ENCODE peak calls at places on chromosomes 4 and X, in seven cellular contexts. P is psoas muscle, K is adrenal gland, W is GM12864, R is HCT116, E is BE2C, Q is type B pancreatic cell. A is an unnamed sample.
A peak's percentile ranks its signal among the peaks of the same experiment; 100 is the strongest.

GRCh38 chr4:104728380-104729122 is 233.9 kb upstream of the CXXC4 start:
- DNase-seq in K (peak; percentile 54), R (peak; percentile 83), P (no peak), W (no peak), E (no peak), Q (no peak), A (no peak)

GRCh38 chr4:184416913-184417734 is 57.2 kb downstream of the IRF2 start:
- DNase-seq in E (no peak), P (no peak), Q (no peak), K (no peak), R (no peak), W (no peak), A (peak; percentile 71)

GRCh38 chr4:38030023-38030422 is 69.8 kb downstream of the PTTG2 start:
- DNase-seq in W (no peak), P (no peak), Q (no peak), K (no peak), R (no peak), E (no peak), A (no peak)

GRCh38 chr4:184193556-184194525 is 23.8 kb downstream of the ENPP6 start:
- DNase-seq in W (no peak), E (no peak), P (no peak), K (no peak), R (no peak), Q (no peak), A (no peak)

GRCh38 chrX:154791467-154791866 is 13.8 kb downstream of the MPP1 start:
- DNase-seq in E (no peak), W (no peak), P (no peak), Q (no peak), R (no peak), K (no peak), A (no peak)

GRCh38 chr4:150886597-150886996 is 128.5 kb downstream of the LRBA start:
- DNase-seq in K (no peak), W (no peak), Q (no peak), P (no peak), R (no peak), E (no peak), A (no peak)

GRCh38 chr4:8240211-8241041 is 29.1 kb upstream of the HTRA3 start:
- DNase-seq in R (no peak), K (no peak), E (no peak), W (no peak), P (peak; percentile 55), Q (no peak), A (no peak)

GRCh38 chrX:104833401-104833800 is 267.4 kb downstream of the IL1RAPL2 start:
- DNase-seq in K (no peak), R (no peak), P (no peak), Q (no peak), E (no peak), W (no peak), A (no peak)

GRCh38 chr4:24917076-24917856 is 4.4 kb upstream of the CCDC149 start:
- DNase-seq in P (no peak), R (no peak), E (no peak), Q (no peak), W (no peak), K (no peak), A (no peak)

GRCh38 chr4:13988347-13989265 is 361.1 kb upstream of the BOD1L1 start:
- DNase-seq in P (peak; percentile 68), E (no peak), Q (no peak), K (peak; percentile 95), W (no peak), R (no peak), A (no peak)

GRCh38 chrX:107619836-107620235 is 8.5 kb upstream of the PRPS1 start:
- DNase-seq in Q (no peak), E (no peak), P (no peak), R (no peak), W (no peak), K (no peak), A (no peak)

GRCh38 chr4:156193116-156193515 is 239.4 kb upstream of the CTSO start:
- DNase-seq in Q (no peak), R (no peak), K (no peak), W (no peak), E (no peak), P (no peak), A (no peak)

GRCh38 chr4:76301068-76301774 is 5.3 kb upstream of the STBD1 start:
- DNase-seq in P (peak; percentile 51), E (no peak), W (peak; percentile 94), Q (no peak), K (peak; percentile 73), R (peak; percentile 83), A (peak; percentile 87)

GRCh38 chr4:10461091-10461849 is 4.0 kb upstream of the ZNF518B start:
- DNase-seq in P (peak; percentile 67), Q (peak; percentile 78), R (no peak), K (peak; percentile 56), E (peak; percentile 63), W (peak; percentile 22), A (peak; percentile 93)

GRCh38 chr4:122142687-122143086 is 9.4 kb upstream of the BLTP1 start:
- DNase-seq in W (no peak), P (no peak), Q (no peak), K (no peak), R (no peak), E (no peak), A (no peak)

GRCh38 chrX:29435396-29435795 is 780.0 kb upstream of the MAGEB2 start:
- DNase-seq in Q (no peak), P (no peak), W (no peak), R (no peak), K (no peak), E (no peak), A (no peak)

GRCh38 chr4:3469386-3470243 is 6.5 kb downstream of the DOK7 start:
- DNase-seq in K (no peak), P (peak; percentile 49), E (no peak), Q (no peak), W (no peak), R (no peak), A (no peak)

GRCh38 chrX:129875669-129876068 is 30.3 kb upstream of the UTP14A start:
- DNase-seq in R (no peak), P (no peak), K (no peak), W (no peak), Q (no peak), E (no peak), A (no peak)

GRCh38 chrX:112163916-112164315 is 81.3 kb upstream of the TRPC5 start:
- DNase-seq in W (no peak), K (no peak), Q (no peak), R (no peak), P (no peak), E (no peak), A (no peak)

GRCh38 chr4:81085979-81086378 is 55.5 kb downstream of the BMP3 start:
- DNase-seq in P (no peak), R (no peak), E (no peak), W (no peak), K (no peak), Q (no peak), A (no peak)

GRCh38 chrX:40267334-40268118 is 169.8 kb upstream of the BCOR start:
- DNase-seq in P (no peak), R (no peak), K (peak; percentile 60), E (no peak), W (no peak), Q (no peak), A (peak; percentile 29)

GRCh38 chr4:145956288-145956890 is 17.8 kb upstream of the ZNF827 start:
- DNase-seq in Q (no peak), P (no peak), R (no peak), W (no peak), E (peak; percentile 49), K (peak; percentile 53), A (peak; percentile 60)

GRCh38 chr4:126458993-126459392 is 1144.2 kb downstream of the FAT4 start:
- DNase-seq in W (no peak), P (no peak), E (no peak), Q (no peak), R (no peak), K (no peak), A (no peak)

GRCh38 chrX:56764153-56764974 is 35.3 kb downstream of the NBDY start:
- DNase-seq in P (peak; percentile 90), W (peak; percentile 76), E (peak; percentile 54), K (peak; percentile 80), R (peak; percentile 19), Q (peak; percentile 63), A (peak; percentile 67)

GRCh38 chr4:15848191-15848842 is 70.2 kb downstream of the CD38 start:
- DNase-seq in P (no peak), Q (no peak), E (no peak), R (peak; percentile 10), K (no peak), W (no peak), A (no peak)

GRCh38 chr4:12584116-12584875 is 899.8 kb downstream of the RAB28 start:
- DNase-seq in P (no peak), K (no peak), Q (no peak), W (no peak), E (no peak), R (no peak), A (no peak)

GRCh38 chrX:124239911-124240310 is 92.5 kb upstream of the TEX13D start:
- DNase-seq in W (no peak), R (no peak), P (no peak), E (no peak), Q (no peak), K (no peak), A (peak; percentile 8)

DNA sequence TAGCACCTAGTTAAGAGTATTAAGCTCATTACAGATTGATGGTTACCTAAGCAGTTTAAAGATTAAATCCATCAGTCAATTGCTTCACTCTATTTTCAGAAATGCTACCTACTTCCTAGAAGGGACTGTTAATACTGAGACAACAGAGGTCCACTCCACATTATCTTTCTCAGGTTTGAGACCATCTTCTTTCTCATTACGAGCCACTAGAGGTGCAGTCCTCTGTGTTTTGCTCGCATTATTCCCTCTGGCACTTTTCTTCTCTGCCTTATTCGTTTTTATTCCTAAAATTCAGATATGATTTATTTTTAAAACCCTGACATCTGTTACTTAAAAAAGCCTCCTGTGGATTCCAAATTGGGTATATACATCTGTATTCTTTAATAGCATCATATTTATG is 459.1 kb downstream of the FSTL5 start:
- DNase-seq in P (no peak), W (no peak), R (no peak), Q (no peak), E (no peak), K (no peak), A (no peak)
- TF ChIP-seq CTCF in P (no peak), W (no peak), R (no peak), Q (no peak), E (no peak), K (no peak), A (no peak)

GRCh38 chrX:71227370-71228062 is 4.5 kb downstream of the GJB1 start:
- DNase-seq in P (no peak), R (no peak), W (no peak), E (no peak), K (no peak), Q (no peak), A (no peak)
- TF ChIP-seq CTCF in P (no peak), R (no peak), W (no peak), E (no peak), K (no peak), Q (no peak), A (no peak)

GRCh38 chrX:133215747-133216146 is 2.4 kb downstream of the TFDP3 start:
- DNase-seq in P (no peak), R (no peak), Q (no peak), W (no peak), E (peak; percentile 6), K (no peak), A (peak; percentile 6)
- TF ChIP-seq CTCF in P (peak; percentile 19), R (peak; percentile 27), Q (peak; percentile 68), W (no peak), E (peak; percentile 33), K (no peak), A (no peak)

DNA sequence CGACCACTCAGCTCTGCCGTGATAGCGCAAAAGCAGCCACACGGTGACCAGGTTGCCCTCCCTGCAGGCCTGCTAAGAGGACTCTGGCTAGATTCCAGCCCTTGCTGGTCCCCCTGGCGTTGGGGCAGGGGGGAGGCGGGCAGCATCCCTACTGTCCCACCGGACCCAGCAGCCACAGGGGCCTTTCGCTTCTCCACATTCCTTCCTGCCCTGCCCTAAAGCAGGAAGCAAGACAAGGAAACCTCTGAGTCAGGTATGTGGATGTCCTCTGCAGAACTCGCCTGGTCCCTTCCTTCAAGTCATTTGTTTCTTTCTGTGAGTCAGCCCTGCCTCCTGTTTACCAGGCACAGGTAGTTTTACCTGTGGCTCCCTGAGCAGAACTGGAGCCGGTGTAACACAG is 60.2 kb upstream of the CLDN34 start:
- DNase-seq in R (no peak), W (no peak), E (no peak), P (no peak), K (no peak), Q (no peak), A (no peak)
- TF ChIP-seq CTCF in R (no peak), W (no peak), E (no peak), P (no peak), K (no peak), Q (no peak), A (no peak)